ENCODE peak calls at places on chromosomes 13 and 19, in seven cellular contexts. T, N, L, G, O, P and F are unnamed samples.
A peak's percentile ranks its signal among the peaks of the same experiment; 100 is the strongest.

GRCh38 chr13:100875392-100876043 is 200.9 kb upstream of the TMTC4 start:
- DNase-seq in T (no peak), N (no peak), L (no peak), G (peak; percentile 79), O (no peak), P (peak; percentile 85), F (no peak)

GRCh38 chr19:2043864-2044708 is 7.0 kb downstream of the MKNK2 start:
- DNase-seq in T (no peak), N (no peak), L (no peak), G (no peak), O (no peak), P (no peak), F (no peak)

GRCh38 chr13:98746968-98747367 is 5.5 kb downstream of the SLC15A1 start:
- DNase-seq in T (no peak), N (no peak), L (no peak), G (peak; percentile 43), O (no peak), P (peak; percentile 47), F (no peak)

GRCh38 chr19:35000647-35001501 is 751 bp downstream of the GRAMD1A start:
- DNase-seq in T (no peak), N (peak; percentile 29), L (peak; percentile 34), G (peak; percentile 34), O (peak; percentile 43), P (peak; percentile 12), F (no peak)

GRCh38 chr19:12797141-12797587 is 4.4 kb downstream of the PRDX2 start:
- DNase-seq in T (no peak), N (no peak), L (no peak), G (no peak), O (no peak), P (no peak), F (no peak)

GRCh38 chr13:58893396-58893795 is 1261.9 kb downstream of the PCDH17 start:
- DNase-seq in T (no peak), N (no peak), L (no peak), G (no peak), O (no peak), P (peak; percentile 7), F (no peak)

GRCh38 chr13:97018029-97018819 is 23.9 kb upstream of the OXGR1 start:
- DNase-seq in T (peak; percentile 15), N (no peak), L (no peak), G (peak; percentile 56), O (peak; percentile 68), P (no peak), F (no peak)

GRCh38 chr13:67094952-67095351 is 135.2 kb downstream of the PCDH9 start:
- DNase-seq in T (no peak), N (no peak), L (no peak), G (no peak), O (no peak), P (no peak), F (no peak)

GRCh38 chr19:38734426-38735256 is 9.6 kb downstream of the CAPN12 start:
- DNase-seq in T (no peak), N (no peak), L (no peak), G (peak; percentile 22), O (no peak), P (no peak), F (no peak)

GRCh38 chr13:29754486-29754806 is 96.0 kb downstream of the UBL3 start:
- DNase-seq in T (no peak), N (no peak), L (no peak), G (peak; percentile 19), O (no peak), P (no peak), F (peak; percentile 11)

GRCh38 chr19:45640849-45641273 is 1.7 kb upstream of the EML2 start:
- DNase-seq in T (no peak), N (no peak), L (peak; percentile 23), G (no peak), O (peak; percentile 46), P (no peak), F (no peak)

GRCh38 chr13:25687622-25688225 is 315.9 kb downstream of the ATP8A2 start:
- DNase-seq in T (no peak), N (no peak), L (peak; percentile 13), G (no peak), O (no peak), P (no peak), F (no peak)

GRCh38 chr19:1172353-1173159 is 1.5 kb downstream of the SBNO2 start:
- DNase-seq in T (no peak), N (no peak), L (peak; percentile 46), G (peak; percentile 60), O (no peak), P (no peak), F (no peak)